ENCODE peak calls at places on chromosomes 1 and 21, in ten cellular contexts. V is colonic mucosa, L is mesenchymal stem cell, Y is uterus, T is left lung, X is thoracic aorta, H is tibial nerve, D is endothelial cell of umbilical vein, M is neural progenitor cell, N is heart left ventricle. B is an unnamed sample.

GRCh38 chr1:176066709-176067108 is 140.4 kb downstream of the COP1 start:
- DNase-seq in D (no peak), T (no peak), M (no peak), Y (no peak), L (no peak), V (no peak), N (no peak), X (no peak), H (no peak), B (no peak)

GRCh38 chr1:76073471-76073870 is 1.1 kb upstream of the ST6GALNAC3 start:
- DNase-seq in X (no peak), M (no peak), D (no peak), V (no peak), L (peak; percentile 94), N (no peak), H (no peak), Y (no peak), T (no peak), B (no peak)

GRCh38 chr1:202656951-202657646 is 53.2 kb downstream of the SYT2 start:
- DNase-seq in D (peak; percentile 26), M (peak; percentile 88), V (no peak), N (no peak), X (no peak), T (no peak), L (peak; percentile 61), Y (no peak), H (no peak), B (no peak)

GRCh38 chr1:66999640-67000400 is 54.1 kb downstream of the SLC35D1 start:
- DNase-seq in L (peak; percentile 41), Y (no peak), M (no peak), D (no peak), N (no peak), V (no peak), T (no peak), H (no peak), X (no peak), B (no peak)

GRCh38 chr1:201555593-201555945 is 16.6 kb downstream of the NAV1 start:
- DNase-seq in V (no peak), X (no peak), N (peak; percentile 64), T (no peak), D (peak; percentile 51), H (no peak), M (no peak), Y (no peak), L (no peak), B (no peak)

GRCh38 chr1:220281159-220281574 is 8.9 kb upstream of the RAB3GAP2 start:
- DNase-seq in D (peak; percentile 53), L (peak; percentile 73), M (peak; percentile 21), N (no peak), V (no peak), H (no peak), T (no peak), Y (no peak), X (no peak), B (no peak)

GRCh38 chr1:113392541-113392940 is 2.2 kb downstream of the MAGI3 start:
- DNase-seq in X (no peak), T (no peak), V (no peak), D (no peak), H (no peak), L (no peak), M (no peak), Y (no peak), N (no peak), B (no peak)

GRCh38 chr1:10265936-10266335 is 55.6 kb downstream of the KIF1B start:
- DNase-seq in X (no peak), V (no peak), H (no peak), M (no peak), N (no peak), D (no peak), T (no peak), L (no peak), Y (no peak), B (no peak)

GRCh38 chr21:41803316-41803715 is 36.5 kb upstream of the RIPK4 start:
- DNase-seq in N (no peak), V (no peak), M (no peak), D (no peak), Y (no peak), L (no peak), X (no peak), T (no peak), H (no peak), B (no peak)

GRCh38 chr1:78377356-78377928 is 113.3 kb upstream of the PTGFR start:
- DNase-seq in N (no peak), T (no peak), Y (no peak), M (no peak), D (no peak), X (no peak), L (no peak), V (no peak), H (no peak), B (no peak)

GRCh38 chr21:39003982-39004775 is 179.1 kb downstream of the PSMG1 start:
- DNase-seq in N (no peak), L (peak; percentile 84), M (no peak), V (no peak), T (no peak), D (peak; percentile 74), X (peak; percentile 56), H (no peak), Y (no peak), B (no peak)

DNA sequence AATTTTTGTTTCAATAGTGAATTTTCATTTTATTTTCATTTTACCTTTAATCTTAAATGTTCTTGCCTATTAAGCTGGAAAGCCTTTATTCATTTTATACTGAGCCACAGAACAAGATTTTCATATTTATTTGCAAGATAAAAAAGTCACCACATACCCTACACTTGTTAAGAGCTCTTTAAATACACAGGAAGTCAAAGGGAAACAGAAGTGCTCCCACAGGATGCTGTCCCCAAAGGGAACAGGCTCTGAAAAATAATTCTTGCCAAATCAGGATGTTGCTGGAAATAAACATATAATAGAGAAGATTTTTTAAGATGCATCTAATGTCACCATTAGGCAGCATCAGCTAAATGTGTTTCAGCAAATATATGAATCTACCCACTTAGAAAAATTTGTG is 113.6 kb downstream of the VAV3 start:
- DNase-seq in H (no peak), D (no peak), Y (no peak), V (no peak), M (no peak), T (no peak), N (no peak), L (no peak), X (no peak), B (no peak)
- H3K27ac ChIP-seq in H (no peak overlapping the region), D (no peak overlapping the region), Y (no peak overlapping the region), V (no peak overlapping the region), M (no peak overlapping the region), T (no peak overlapping the region), N (no peak overlapping the region), L (no peak overlapping the region), X (no peak overlapping the region), B (no peak overlapping the region)

GRCh38 chr1:25074326-25074725 is 144.2 kb upstream of the RUNX3 start:
- DNase-seq in X (no peak), V (no peak), D (no peak), H (no peak), L (no peak), Y (no peak), T (no peak), M (no peak), N (no peak), B (no peak)

GRCh38 chr1:25074828-25075227 is 144.8 kb upstream of the RUNX3 start:
- DNase-seq in H (no peak), L (no peak), Y (no peak), X (no peak), V (no peak), N (no peak), D (no peak), T (no peak), M (no peak), B (no peak)

GRCh38 chr1:25068829-25069228 is 138.8 kb upstream of the RUNX3 start:
- DNase-seq in Y (no peak), M (no peak), X (no peak), T (no peak), N (no peak), H (no peak), V (no peak), L (no peak), D (no peak), B (no peak)

GRCh38 chr1:25073640-25074270 is 143.7 kb upstream of the RUNX3 start:
- DNase-seq in X (no peak), H (no peak), N (no peak), V (no peak), T (no peak), Y (no peak), L (no peak), D (no peak), M (no peak), B (no peak)

GRCh38 chr1:25072461-25072860 is 142.4 kb upstream of the RUNX3 start:
- DNase-seq in D (no peak), L (no peak), Y (no peak), T (no peak), M (no peak), X (no peak), N (no peak), H (no peak), V (no peak), B (no peak)
- H3K4me1 ChIP-seq in D (no peaks in the 10 kb centered on the region), L (no peaks in the 10 kb centered on the region), Y (no peaks in the 10 kb centered on the region), T (no peaks in the 10 kb centered on the region), M (peaks cover 2% of the 10 kb centered on the region), X (no peaks in the 10 kb centered on the region), N (no peaks in the 10 kb centered on the region), H (no peaks in the 10 kb centered on the region), V (no peaks in the 10 kb centered on the region), B (no peaks in the 10 kb centered on the region)

GRCh38 chr1:36419569-36419968 is 21.9 kb upstream of the LSM10 start:
- DNase-seq in X (no peak), H (no peak), N (no peak), V (no peak), L (no peak), M (no peak), D (no peak), T (no peak), Y (no peak), B (no peak)

GRCh38 chr1:36421649-36422048 is 23.9 kb upstream of the LSM10 start:
- DNase-seq in D (no peak), T (no peak), X (no peak), M (no peak), H (no peak), N (no peak), V (no peak), L (no peak), Y (no peak), B (no peak)

GRCh38 chr1:36420409-36420808 is 22.7 kb upstream of the LSM10 start:
- DNase-seq in N (no peak), D (no peak), H (peak; percentile 58), X (no peak), Y (no peak), V (no peak), T (no peak), L (no peak), M (no peak), B (no peak)

GRCh38 chr1:36419158-36419557 is 21.4 kb upstream of the LSM10 start:
- DNase-seq in L (no peak), N (no peak), Y (no peak), T (no peak), X (no peak), M (no peak), H (no peak), D (no peak), V (no peak), B (no peak)

GRCh38 chr1:36420836-36421317 is 23.2 kb upstream of the LSM10 start:
- DNase-seq in Y (peak; percentile 86), H (peak; percentile 93), V (peak; percentile 96), L (peak; percentile 86), X (no peak), N (peak; percentile 85), M (peak; percentile 87), D (peak; percentile 90), T (peak; percentile 97), B (peak; percentile 67)
- H3K36me3 ChIP-seq in Y (no peaks in the 10 kb centered on the region), H (no peaks in the 10 kb centered on the region), V (no peaks in the 10 kb centered on the region), L (peaks cover 15% of the 10 kb centered on the region), X (peaks cover 13% of the 10 kb centered on the region), N (peaks cover 15% of the 10 kb centered on the region), M (no peaks in the 10 kb centered on the region), D (no peaks in the 10 kb centered on the region), T (peaks cover 7% of the 10 kb centered on the region), B (no peaks in the 10 kb centered on the region)

GRCh38 chr21:26050857-26051256 is 119.7 kb downstream of the APP start:
- DNase-seq in X (no peak), L (no peak), Y (no peak), N (no peak), T (no peak), M (no peak), D (no peak), H (no peak), V (no peak), B (no peak)
- H3K27ac ChIP-seq in X (no peak overlapping the region), L (no peak overlapping the region), Y (no peak overlapping the region), N (no peak overlapping the region), T (no peak overlapping the region), M (no peak overlapping the region), D (no peak overlapping the region), H (no peak overlapping the region), V (no peak overlapping the region), B (no peak overlapping the region)

B was measured in pancreas.